ENCODE peak calls at places on chromosome 21, in nine cellular contexts. L is RKO, C is HEK293T, K is upper lobe of right lung, H is NB4, U is small intestine, X is right cardiac atrium, Y is NCI-H1092 treated with DMSO at 0.1 percent for 48 hours, F is GM03348. O is an unnamed sample.

GRCh38 chr21:33198346-33199135 is 31.2 kb upstream of the IFNAR2 start:
- DNase-seq in L (no peak), C (no peak), K (no peak), H (peak), U (no peak), X (peak), Y (no peak), F (no peak), O (no peak)

GRCh38 chr21:15826147-15826780 is 96.5 kb downstream of the USP25 start:
- DNase-seq in L (peak), C (peak), K (no peak), H (peak), U (peak), X (no peak), Y (no peak), F (peak), O (peak)

GRCh38 chr21:46226146-46226545 is 2.4 kb downstream of the LSS start:
- DNase-seq in L (no peak), C (no peak), K (peak), H (no peak), U (no peak), X (no peak), Y (no peak), F (no peak), O (no peak)

GRCh38 chr21:46355161-46356004 is 31.4 kb downstream of the PCNT start:
- DNase-seq in L (no peak), C (no peak), K (no peak), H (no peak), U (no peak), X (no peak), Y (no peak), F (no peak), O (no peak)

GRCh38 chr21:42360317-42360716 is 6.0 kb downstream of the TFF1 start:
- DNase-seq in L (no peak), C (no peak), K (no peak), H (peak), U (no peak), X (no peak), Y (no peak), F (no peak), O (no peak)

GRCh38 chr21:26840912-26841311 is 4.3 kb downstream of the ADAMTS1 start:
- DNase-seq in L (peak), C (no peak), K (no peak), H (no peak), U (no peak), X (peak), Y (no peak), F (peak), O (peak)

GRCh38 chr21:15788847-15789548 is 59.2 kb downstream of the USP25 start:
- DNase-seq in L (no peak), C (no peak), K (no peak), H (no peak), U (no peak), X (no peak), Y (no peak), F (peak), O (peak)

GRCh38 chr21:14740116-14740515 is 194.0 kb upstream of the SAMSN1 start:
- DNase-seq in L (no peak), C (no peak), K (no peak), H (no peak), U (no peak), X (no peak), Y (no peak), F (no peak), O (no peak)

GRCh38 chr21:38460171-38460742 is 38.0 kb downstream of the ERG start:
- DNase-seq in L (no peak), C (no peak), K (no peak), H (no peak), U (no peak), X (no peak), Y (no peak), F (peak), O (peak)

GRCh38 chr21:39696620-39697019 is 48.4 kb upstream of the IGSF5 start:
- DNase-seq in L (no peak), C (no peak), K (no peak), H (no peak), U (peak), X (no peak), Y (peak), F (no peak), O (no peak)

GRCh38 chr21:35336534-35336933 is 287.4 kb upstream of the RUNX1 start:
- DNase-seq in L (no peak), C (no peak), K (no peak), H (no peak), U (no peak), X (no peak), Y (no peak), F (no peak), O (no peak)

GRCh38 chr21:26506951-26507350 is 66.1 kb downstream of the CYYR1 start:
- DNase-seq in L (peak), C (no peak), K (no peak), H (no peak), U (no peak), X (no peak), Y (no peak), F (peak), O (peak)